ENCODE peak calls at places on chromosomes 7 and 10, in seven cellular contexts. One of them, this sample, is unnamed.

GRCh38 chr10:79104264-79104954 is 35.6 kb downstream of the ZMIZ1 start:
- DNase-seq in SK-N-SH: no peak
- DNase-seq in H1: no peak
- DNase-seq in GM12878: no peak
- DNase-seq in HepG2: no peak
- DNase-seq in K562: no peak
- DNase-seq in HCT116: no peak
- DNase-seq in this sample: no peak

GRCh38 chr7:105648561-105649401 is 67.5 kb upstream of the EFCAB10 start:
- DNase-seq in K562: peak; percentile 40
- DNase-seq in H1: no peak
- DNase-seq in HepG2: peak; percentile 65
- DNase-seq in SK-N-SH: peak; percentile 57
- DNase-seq in GM12878: no peak
- DNase-seq in HCT116: peak; percentile 41
- DNase-seq in this sample: no peak

GRCh38 chr10:89554433-89554832 is 19.0 kb upstream of the SLC16A12 start:
- DNase-seq in GM12878: no peak
- DNase-seq in H1: no peak
- DNase-seq in K562: no peak
- DNase-seq in HCT116: no peak
- DNase-seq in SK-N-SH: no peak
- DNase-seq in HepG2: no peak
- DNase-seq in this sample: no peak

GRCh38 chr10:69963835-69964710 is 88.6 kb upstream of the MACROH2A2 start:
- DNase-seq in H1: no peak
- DNase-seq in SK-N-SH: no peak
- DNase-seq in HepG2: no peak
- DNase-seq in GM12878: no peak
- DNase-seq in K562: no peak
- DNase-seq in HCT116: no peak
- DNase-seq in this sample: no peak

GRCh38 chr7:4240813-4241612 is 441.1 kb upstream of the FOXK1 start:
- DNase-seq in H1: no peak
- DNase-seq in K562: no peak
- DNase-seq in GM12878: no peak
- DNase-seq in SK-N-SH: peak; percentile 66
- DNase-seq in HCT116: no peak
- DNase-seq in HepG2: no peak
- DNase-seq in this sample: no peak

GRCh38 chr10:86100581-86101061 is 266.0 kb downstream of the GRID1 start:
- DNase-seq in SK-N-SH: peak; percentile 58
- DNase-seq in K562: no peak
- DNase-seq in GM12878: no peak
- DNase-seq in HCT116: peak; percentile 29
- DNase-seq in H1: no peak
- DNase-seq in HepG2: peak; percentile 23
- DNase-seq in this sample: peak; percentile 44

GRCh38 chr7:27169658-27170493 is 4.2 kb downstream of the HOXA10 start:
- DNase-seq in GM12878: no peak
- DNase-seq in HepG2: no peak
- DNase-seq in HCT116: no peak
- DNase-seq in SK-N-SH: no peak
- DNase-seq in K562: no peak
- DNase-seq in H1: no peak
- DNase-seq in this sample: no peak

GRCh38 chr7:129657363-129657762 is 45.8 kb downstream of the NRF1 start:
- DNase-seq in H1: no peak
- DNase-seq in GM12878: no peak
- DNase-seq in HepG2: no peak
- DNase-seq in HCT116: no peak
- DNase-seq in SK-N-SH: no peak
- DNase-seq in K562: no peak
- DNase-seq in this sample: no peak

GRCh38 chr10:60849217-60849616 is 70.9 kb downstream of the CDK1 start:
- DNase-seq in HepG2: no peak
- DNase-seq in HCT116: no peak
- DNase-seq in H1: no peak
- DNase-seq in SK-N-SH: no peak
- DNase-seq in GM12878: no peak
- DNase-seq in K562: no peak
- DNase-seq in this sample: no peak

GRCh38 chr7:147535619-147536200 is 1054.9 kb upstream of the C7orf33 start:
- DNase-seq in SK-N-SH: no peak
- DNase-seq in GM12878: no peak
- DNase-seq in H1: no peak
- DNase-seq in HCT116: no peak
- DNase-seq in K562: no peak
- DNase-seq in HepG2: no peak
- DNase-seq in this sample: no peak

GRCh38 chr10:37619336-37619735 is 238.1 kb downstream of the ZNF248 start:
- DNase-seq in GM12878: no peak
- DNase-seq in K562: no peak
- DNase-seq in SK-N-SH: no peak
- DNase-seq in H1: no peak
- DNase-seq in HCT116: no peak
- DNase-seq in HepG2: no peak
- DNase-seq in this sample: no peak

GRCh38 chr7:26061340-26062239 is 90.4 kb upstream of the NFE2L3 start:
- DNase-seq in SK-N-SH: peak; percentile 72
- DNase-seq in HCT116: peak; percentile 80
- DNase-seq in H1: peak; percentile 53
- DNase-seq in K562: peak; percentile 72
- DNase-seq in GM12878: peak; percentile 37
- DNase-seq in HepG2: peak; percentile 62
- DNase-seq in this sample: peak; percentile 90

GRCh38 chr10:129389194-129389593 is 77.8 kb upstream of the MGMT start:
- DNase-seq in H1: no peak
- DNase-seq in HepG2: no peak
- DNase-seq in SK-N-SH: no peak
- DNase-seq in HCT116: no peak
- DNase-seq in GM12878: no peak
- DNase-seq in K562: no peak
- DNase-seq in this sample: no peak

GRCh38 chr10:80473692-80474596 is 19.8 kb downstream of the TSPAN14 start:
- DNase-seq in HepG2: no peak
- DNase-seq in H1: no peak
- DNase-seq in HCT116: no peak
- DNase-seq in GM12878: no peak
- DNase-seq in SK-N-SH: no peak
- DNase-seq in K562: no peak
- DNase-seq in this sample: no peak

GRCh38 chr7:2537981-2538851 is 17.1 kb downstream of the BRAT1 start:
- DNase-seq in SK-N-SH: peak; percentile 60
- DNase-seq in HepG2: no peak
- DNase-seq in HCT116: no peak
- DNase-seq in H1: no peak
- DNase-seq in GM12878: no peak
- DNase-seq in K562: no peak
- DNase-seq in this sample: no peak

GRCh38 chr10:5583525-5584175 is 58.9 kb downstream of the CALML3 start:
- DNase-seq in HCT116: no peak
- DNase-seq in SK-N-SH: peak; percentile 54
- DNase-seq in H1: no peak
- DNase-seq in GM12878: peak; percentile 37
- DNase-seq in K562: no peak
- DNase-seq in HepG2: no peak
- DNase-seq in this sample: peak; percentile 80

GRCh38 chr7:140638311-140638791 is 2.3 kb downstream of the DENND2A start:
- DNase-seq in HepG2: no peak
- DNase-seq in H1: no peak
- DNase-seq in HCT116: no peak
- DNase-seq in SK-N-SH: no peak
- DNase-seq in GM12878: no peak
- DNase-seq in K562: no peak
- DNase-seq in this sample: no peak

GRCh38 chr10:3838723-3839437 is 53.9 kb upstream of the KLF6 start:
- DNase-seq in GM12878: no peak
- DNase-seq in H1: no peak
- DNase-seq in K562: peak; percentile 59
- DNase-seq in HCT116: no peak
- DNase-seq in SK-N-SH: no peak
- DNase-seq in HepG2: no peak
- DNase-seq in this sample: no peak

GRCh38 chr7:28958235-28958945 is at the start of gene TRIL:
- DNase-seq in HepG2: no peak
- DNase-seq in HCT116: no peak
- DNase-seq in K562: no peak
- DNase-seq in GM12878: no peak
- DNase-seq in H1: no peak
- DNase-seq in SK-N-SH: peak; percentile 91
- DNase-seq in this sample: peak; percentile 93

GRCh38 chr7:154789404-154789803 is 213.5 kb downstream of the PAXIP1 start:
- DNase-seq in SK-N-SH: peak; percentile 75
- DNase-seq in K562: peak; percentile 63
- DNase-seq in HCT116: peak; percentile 8
- DNase-seq in H1: no peak
- DNase-seq in HepG2: peak; percentile 30
- DNase-seq in GM12878: no peak
- DNase-seq in this sample: peak; percentile 50

GRCh38 chr10:49817845-49818244 is 55.7 kb upstream of the OGDHL start:
- DNase-seq in H1: no peak
- DNase-seq in HepG2: no peak
- DNase-seq in SK-N-SH: no peak
- DNase-seq in K562: no peak
- DNase-seq in GM12878: no peak
- DNase-seq in HCT116: no peak
- DNase-seq in this sample: no peak

GRCh38 chr7:98211221-98211675 is at the start of gene BHLHA15:
- DNase-seq in H1: no peak
- DNase-seq in HepG2: peak; percentile 24
- DNase-seq in SK-N-SH: peak; percentile 91
- DNase-seq in GM12878: no peak
- DNase-seq in K562: peak; percentile 48
- DNase-seq in HCT116: no peak
- DNase-seq in this sample: peak; percentile 66

GRCh38 chr10:51397244-51397643 is 302.2 kb downstream of the CSTF2T start:
- DNase-seq in GM12878: no peak
- DNase-seq in SK-N-SH: no peak
- DNase-seq in H1: no peak
- DNase-seq in HepG2: no peak
- DNase-seq in HCT116: no peak
- DNase-seq in K562: no peak
- DNase-seq in this sample: no peak

GRCh38 chr10:57460540-57460939 is 807.2 kb downstream of the IPMK start:
- DNase-seq in GM12878: no peak
- DNase-seq in HepG2: no peak
- DNase-seq in H1: no peak
- DNase-seq in SK-N-SH: no peak
- DNase-seq in HCT116: no peak
- DNase-seq in K562: no peak
- DNase-seq in this sample: no peak

GRCh38 chr10:36683421-36683820 is 442.0 kb upstream of the ANKRD30A start:
- DNase-seq in GM12878: no peak
- DNase-seq in HepG2: no peak
- DNase-seq in H1: no peak
- DNase-seq in HCT116: no peak
- DNase-seq in SK-N-SH: no peak
- DNase-seq in K562: no peak
- DNase-seq in this sample: no peak

GRCh38 chr7:14888904-14889482 is 13.6 kb downstream of the DGKB start:
- DNase-seq in HepG2: no peak
- DNase-seq in HCT116: no peak
- DNase-seq in SK-N-SH: no peak
- DNase-seq in H1: no peak
- DNase-seq in K562: no peak
- DNase-seq in GM12878: no peak
- DNase-seq in this sample: no peak
- TF ChIP-seq JUND in HepG2: no peak
- TF ChIP-seq JUND in HCT116: no peak
- TF ChIP-seq JUND in SK-N-SH: peak; percentile 5
- TF ChIP-seq JUND in H1: no peak
- TF ChIP-seq JUND in K562: no peak
- TF ChIP-seq JUND in GM12878: no peak
- TF ChIP-seq JUND in this sample: no peak

GRCh38 chr7:90580051-90580450 is 16.1 kb upstream of the CDK14 start:
- DNase-seq in SK-N-SH: no peak
- DNase-seq in HepG2: no peak
- DNase-seq in HCT116: no peak
- DNase-seq in H1: no peak
- DNase-seq in GM12878: no peak
- DNase-seq in K562: no peak
- DNase-seq in this sample: no peak

GRCh38 chr7:90574820-90575187 is 21.3 kb upstream of the CDK14 start:
- DNase-seq in HepG2: no peak
- DNase-seq in SK-N-SH: no peak
- DNase-seq in K562: no peak
- DNase-seq in HCT116: no peak
- DNase-seq in GM12878: no peak
- DNase-seq in H1: no peak
- DNase-seq in this sample: no peak

GRCh38 chr7:90582164-90582563 is 14.0 kb upstream of the CDK14 start:
- DNase-seq in HCT116: no peak
- DNase-seq in H1: no peak
- DNase-seq in SK-N-SH: no peak
- DNase-seq in GM12878: no peak
- DNase-seq in HepG2: no peak
- DNase-seq in K562: no peak
- DNase-seq in this sample: no peak

GRCh38 chr7:90574136-90574819 is 21.8 kb upstream of the CDK14 start:
- DNase-seq in H1: no peak
- DNase-seq in K562: no peak
- DNase-seq in SK-N-SH: no peak
- DNase-seq in HCT116: no peak
- DNase-seq in HepG2: no peak
- DNase-seq in GM12878: no peak
- DNase-seq in this sample: no peak

GRCh38 chr7:90579181-90579688 is 16.9 kb upstream of the CDK14 start:
- DNase-seq in K562: peak; percentile 17
- DNase-seq in GM12878: no peak
- DNase-seq in SK-N-SH: no peak
- DNase-seq in H1: no peak
- DNase-seq in HepG2: no peak
- DNase-seq in HCT116: no peak
- DNase-seq in this sample: no peak
- TF ChIP-seq JUND in K562: no peak
- TF ChIP-seq JUND in GM12878: no peak
- TF ChIP-seq JUND in SK-N-SH: no peak
- TF ChIP-seq JUND in H1: no peak
- TF ChIP-seq JUND in HepG2: no peak
- TF ChIP-seq JUND in HCT116: no peak
- TF ChIP-seq JUND in this sample: no peak

DNA sequence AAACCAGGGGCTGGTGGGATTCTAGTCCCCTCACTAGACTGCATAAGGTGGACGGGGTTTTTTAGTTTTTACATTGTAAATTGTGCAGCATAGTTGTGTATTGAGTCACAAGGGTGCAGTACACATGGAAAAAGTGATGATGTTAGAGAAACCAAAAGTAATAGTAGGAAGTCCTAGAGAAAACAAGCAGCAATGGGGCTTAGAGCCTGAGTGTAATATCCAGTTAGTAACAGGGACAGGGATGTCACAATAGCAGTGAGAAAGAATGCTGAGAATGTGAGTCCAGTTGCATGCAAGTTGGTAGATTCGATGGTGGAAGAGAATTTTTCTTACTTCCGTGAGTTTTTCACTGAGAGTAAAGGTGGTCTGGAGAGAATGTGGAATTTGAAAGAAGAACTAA is 879.3 kb downstream of the SORCS1 start:
- DNase-seq in HCT116: no peak
- DNase-seq in GM12878: no peak
- DNase-seq in HepG2: no peak
- DNase-seq in SK-N-SH: no peak
- DNase-seq in K562: no peak
- DNase-seq in H1: no peak
- DNase-seq in this sample: no peak
- TF ChIP-seq JUND in HCT116: no peak
- TF ChIP-seq JUND in GM12878: no peak
- TF ChIP-seq JUND in HepG2: no peak
- TF ChIP-seq JUND in SK-N-SH: no peak
- TF ChIP-seq JUND in K562: no peak
- TF ChIP-seq JUND in H1: no peak
- TF ChIP-seq JUND in this sample: no peak

GRCh38 chr10:31118561-31118960 is 86.9 kb upstream of the ZNF438 start:
- DNase-seq in HCT116: no peak
- DNase-seq in H1: no peak
- DNase-seq in HepG2: no peak
- DNase-seq in SK-N-SH: no peak
- DNase-seq in K562: no peak
- DNase-seq in GM12878: no peak
- DNase-seq in this sample: no peak
- TF ChIP-seq JUND in HCT116: no peak
- TF ChIP-seq JUND in H1: no peak
- TF ChIP-seq JUND in HepG2: no peak
- TF ChIP-seq JUND in SK-N-SH: no peak
- TF ChIP-seq JUND in K562: no peak
- TF ChIP-seq JUND in GM12878: no peak
- TF ChIP-seq JUND in this sample: no peak